ENCODE peak calls at places on chromosome 3, in eight cellular contexts. One of them, this sample, is unnamed.

GRCh38 chr3:129399895-129400357 is 28.5 kb downstream of the EFCAB12 start:
- DNase-seq in HCT116: peak
- DNase-seq in OCI-LY7: no peak
- DNase-seq in GM23338: no peak
- DNase-seq in MM.1S: no peak
- DNase-seq in PC-3: peak
- DNase-seq in hepatocyte: no peak
- DNase-seq in SK-N-SH: no peak
- DNase-seq in this sample: no peak

GRCh38 chr3:170599083-170599482 is 13.2 kb upstream of the SLC7A14 start:
- DNase-seq in HCT116: no peak
- DNase-seq in OCI-LY7: no peak
- DNase-seq in GM23338: no peak
- DNase-seq in MM.1S: no peak
- DNase-seq in PC-3: no peak
- DNase-seq in hepatocyte: no peak
- DNase-seq in SK-N-SH: no peak
- DNase-seq in this sample: no peak

GRCh38 chr3:94735354-94735753 is 672.5 kb downstream of the NSUN3 start:
- DNase-seq in HCT116: no peak
- DNase-seq in OCI-LY7: no peak
- DNase-seq in GM23338: no peak
- DNase-seq in MM.1S: no peak
- DNase-seq in PC-3: peak
- DNase-seq in hepatocyte: no peak
- DNase-seq in SK-N-SH: no peak
- DNase-seq in this sample: no peak

GRCh38 chr3:179768080-179768479 is 115.2 kb downstream of the USP13 start:
- DNase-seq in HCT116: no peak
- DNase-seq in OCI-LY7: no peak
- DNase-seq in GM23338: peak
- DNase-seq in MM.1S: no peak
- DNase-seq in PC-3: peak
- DNase-seq in hepatocyte: peak
- DNase-seq in SK-N-SH: peak
- DNase-seq in this sample: peak

GRCh38 chr3:193831495-193832455 is 238.8 kb downstream of the OPA1 start:
- DNase-seq in HCT116: no peak
- DNase-seq in OCI-LY7: peak
- DNase-seq in GM23338: no peak
- DNase-seq in MM.1S: peak
- DNase-seq in PC-3: no peak
- DNase-seq in hepatocyte: no peak
- DNase-seq in SK-N-SH: no peak
- DNase-seq in this sample: no peak

GRCh38 chr3:128498127-128498626 is 5.2 kb upstream of the GATA2 start:
- DNase-seq in HCT116: no peak
- DNase-seq in OCI-LY7: no peak
- DNase-seq in GM23338: no peak
- DNase-seq in MM.1S: no peak
- DNase-seq in PC-3: no peak
- DNase-seq in hepatocyte: no peak
- DNase-seq in SK-N-SH: no peak
- DNase-seq in this sample: no peak

GRCh38 chr3:121436641-121437040 is 109.1 kb downstream of the POLQ start:
- DNase-seq in HCT116: no peak
- DNase-seq in OCI-LY7: no peak
- DNase-seq in GM23338: no peak
- DNase-seq in MM.1S: no peak
- DNase-seq in PC-3: peak
- DNase-seq in hepatocyte: no peak
- DNase-seq in SK-N-SH: no peak
- DNase-seq in this sample: no peak

GRCh38 chr3:142691527-142691926 is 32.3 kb upstream of the TRPC1 start:
- DNase-seq in HCT116: no peak
- DNase-seq in OCI-LY7: no peak
- DNase-seq in GM23338: no peak
- DNase-seq in MM.1S: no peak
- DNase-seq in PC-3: no peak
- DNase-seq in hepatocyte: no peak
- DNase-seq in SK-N-SH: no peak
- DNase-seq in this sample: no peak

GRCh38 chr3:12956316-12956660 is 114.9 kb upstream of the RPL32 start:
- DNase-seq in HCT116: no peak
- DNase-seq in OCI-LY7: no peak
- DNase-seq in GM23338: no peak
- DNase-seq in MM.1S: no peak
- DNase-seq in PC-3: no peak
- DNase-seq in hepatocyte: no peak
- DNase-seq in SK-N-SH: no peak
- DNase-seq in this sample: no peak

GRCh38 chr3:112815981-112816380 is 30.7 kb downstream of the CD200R1L start:
- DNase-seq in HCT116: no peak
- DNase-seq in OCI-LY7: no peak
- DNase-seq in GM23338: no peak
- DNase-seq in MM.1S: no peak
- DNase-seq in PC-3: peak
- DNase-seq in hepatocyte: no peak
- DNase-seq in SK-N-SH: no peak
- DNase-seq in this sample: no peak

GRCh38 chr3:48885753-48886152 is 12.9 kb downstream of the SLC25A20 start:
- DNase-seq in HCT116: no peak
- DNase-seq in OCI-LY7: no peak
- DNase-seq in GM23338: no peak
- DNase-seq in MM.1S: no peak
- DNase-seq in PC-3: no peak
- DNase-seq in hepatocyte: no peak
- DNase-seq in SK-N-SH: no peak
- DNase-seq in this sample: no peak

DNA sequence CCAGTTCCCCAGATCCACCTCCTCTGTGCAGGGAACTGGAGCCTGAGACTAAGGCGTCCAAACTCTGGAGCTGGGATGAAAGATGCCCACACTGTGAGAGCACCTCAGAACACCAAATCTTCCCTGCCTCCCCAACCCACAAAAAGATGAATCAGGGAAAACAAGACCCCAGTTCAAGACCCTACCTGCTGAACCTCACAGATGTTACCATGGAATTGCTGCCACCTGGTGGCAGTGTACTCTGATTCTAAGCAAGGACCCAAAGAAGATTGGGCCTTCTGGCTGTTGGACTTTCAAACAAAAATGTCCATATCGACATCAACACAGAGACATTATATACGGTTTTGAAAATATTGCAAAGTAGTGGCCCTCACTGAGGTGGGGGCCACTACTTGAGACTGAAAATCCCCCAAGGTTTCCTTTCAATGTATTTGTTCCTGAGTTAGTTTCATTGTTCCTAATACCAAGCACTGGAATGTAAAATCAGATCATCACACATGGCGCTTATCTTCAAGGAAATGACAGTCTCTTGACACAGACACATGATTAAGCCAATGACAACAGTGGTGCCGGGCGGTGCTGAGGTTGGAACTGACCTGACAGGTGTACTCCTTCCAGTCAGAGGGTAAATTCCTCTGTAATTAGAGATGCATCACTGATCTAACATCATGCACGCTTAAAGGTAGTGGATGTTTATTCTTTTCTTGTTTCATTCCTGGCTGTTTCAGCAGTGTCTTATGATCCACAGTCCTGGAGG is 67.6 kb downstream of the SLC6A11 start:
- DNase-seq in HCT116: peak
- DNase-seq in OCI-LY7: peak
- DNase-seq in GM23338: peak
- DNase-seq in MM.1S: no peak
- DNase-seq in PC-3: peak
- DNase-seq in hepatocyte: peak
- DNase-seq in SK-N-SH: peak
- DNase-seq in this sample: peak
- TF ChIP-seq CTCF in HCT116: peak
- TF ChIP-seq CTCF in OCI-LY7: peak
- TF ChIP-seq CTCF in GM23338: peak
- TF ChIP-seq CTCF in MM.1S: peak
- TF ChIP-seq CTCF in PC-3: peak
- TF ChIP-seq CTCF in hepatocyte: peak
- TF ChIP-seq CTCF in SK-N-SH: peak
- TF ChIP-seq CTCF in this sample: peak

GRCh38 chr3:107829185-107829584 is 261.6 kb downstream of the CD47 start:
- DNase-seq in HCT116: no peak
- DNase-seq in OCI-LY7: no peak
- DNase-seq in GM23338: no peak
- DNase-seq in MM.1S: no peak
- DNase-seq in PC-3: no peak
- DNase-seq in hepatocyte: no peak
- DNase-seq in SK-N-SH: no peak
- DNase-seq in this sample: no peak
- H3K4me2 ChIP-seq in HCT116: no peak
- H3K4me2 ChIP-seq in OCI-LY7: no peak
- H3K4me2 ChIP-seq in GM23338: no peak
- H3K4me2 ChIP-seq in MM.1S: no peak
- H3K4me2 ChIP-seq in PC-3: no peak
- H3K4me2 ChIP-seq in hepatocyte: no peak
- H3K4me2 ChIP-seq in SK-N-SH: no peak
- H3K4me2 ChIP-seq in this sample: no peak

GRCh38 chr3:45841380-45841700 is 579 bp downstream of the LZTFL1 start:
- DNase-seq in HCT116: no peak
- DNase-seq in OCI-LY7: peak
- DNase-seq in GM23338: peak
- DNase-seq in MM.1S: peak
- DNase-seq in PC-3: peak
- DNase-seq in hepatocyte: peak
- DNase-seq in SK-N-SH: no peak
- DNase-seq in this sample: peak
- TF ChIP-seq EZH2phosphoT487 in HCT116: no peak
- TF ChIP-seq EZH2phosphoT487 in OCI-LY7: no peak
- TF ChIP-seq EZH2phosphoT487 in GM23338: no peak
- TF ChIP-seq EZH2phosphoT487 in MM.1S: no peak
- TF ChIP-seq EZH2phosphoT487 in PC-3: no peak
- TF ChIP-seq EZH2phosphoT487 in hepatocyte: no peak
- TF ChIP-seq EZH2phosphoT487 in SK-N-SH: no peak
- TF ChIP-seq EZH2phosphoT487 in this sample: no peak

DNA sequence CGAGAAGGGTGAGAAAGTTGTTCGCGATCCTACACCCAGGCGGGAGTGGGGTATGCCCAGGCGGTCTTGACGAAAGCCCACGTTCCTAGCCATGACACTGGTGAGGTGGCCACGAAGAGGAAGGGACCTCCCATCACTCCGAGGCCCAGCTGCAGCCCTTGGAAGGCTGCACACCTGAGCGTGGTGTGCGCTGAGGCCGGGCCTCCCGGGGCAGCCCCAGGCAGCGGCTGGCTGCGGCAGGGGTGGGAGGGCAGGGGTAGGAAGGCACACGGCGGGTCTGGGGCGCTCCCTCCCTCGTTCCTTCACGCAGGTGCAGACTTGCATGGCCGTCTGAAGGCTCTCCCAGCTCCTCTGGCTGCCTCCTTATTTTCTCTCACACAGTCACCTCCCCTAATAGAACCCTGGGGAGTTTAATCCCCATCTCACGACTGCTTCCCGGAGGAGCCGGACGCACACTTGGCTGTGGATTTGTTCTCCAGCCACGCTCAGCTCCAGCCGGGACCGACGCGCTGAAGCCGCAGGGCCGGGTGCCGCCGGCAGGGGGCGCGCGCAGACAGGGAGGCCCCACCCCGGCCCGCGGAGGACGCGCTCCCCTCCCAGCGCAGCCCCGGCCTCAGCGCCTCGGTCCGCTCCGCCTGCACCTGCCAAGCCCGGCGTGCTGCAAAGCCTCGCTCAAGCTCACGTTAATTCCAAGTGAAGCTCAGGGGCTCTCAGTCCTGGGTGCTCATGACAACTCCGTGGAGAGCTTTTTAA is 37.8 kb upstream of the MUC4 start:
- DNase-seq in HCT116: no peak
- DNase-seq in OCI-LY7: no peak
- DNase-seq in GM23338: no peak
- DNase-seq in MM.1S: no peak
- DNase-seq in PC-3: peak
- DNase-seq in hepatocyte: no peak
- DNase-seq in SK-N-SH: no peak
- DNase-seq in this sample: no peak
- TF ChIP-seq CTCF in HCT116: no peak
- TF ChIP-seq CTCF in OCI-LY7: no peak
- TF ChIP-seq CTCF in GM23338: no peak
- TF ChIP-seq CTCF in MM.1S: no peak
- TF ChIP-seq CTCF in PC-3: peak
- TF ChIP-seq CTCF in hepatocyte: no peak
- TF ChIP-seq CTCF in SK-N-SH: no peak
- TF ChIP-seq CTCF in this sample: no peak

GRCh38 chr3:31167666-31168065 is 273.2 kb upstream of the GADL1 start:
- DNase-seq in HCT116: no peak
- DNase-seq in OCI-LY7: no peak
- DNase-seq in GM23338: no peak
- DNase-seq in MM.1S: no peak
- DNase-seq in PC-3: no peak
- DNase-seq in hepatocyte: no peak
- DNase-seq in SK-N-SH: no peak
- DNase-seq in this sample: no peak

GRCh38 chr3:31174055-31174454 is 279.6 kb upstream of the GADL1 start:
- DNase-seq in HCT116: no peak
- DNase-seq in OCI-LY7: no peak
- DNase-seq in GM23338: no peak
- DNase-seq in MM.1S: no peak
- DNase-seq in PC-3: no peak
- DNase-seq in hepatocyte: no peak
- DNase-seq in SK-N-SH: no peak
- DNase-seq in this sample: no peak

GRCh38 chr3:31173118-31173718 is 278.8 kb upstream of the GADL1 start:
- DNase-seq in HCT116: no peak
- DNase-seq in OCI-LY7: no peak
- DNase-seq in GM23338: no peak
- DNase-seq in MM.1S: no peak
- DNase-seq in PC-3: no peak
- DNase-seq in hepatocyte: no peak
- DNase-seq in SK-N-SH: no peak
- DNase-seq in this sample: no peak

GRCh38 chr3:31172336-31172735 is 277.9 kb upstream of the GADL1 start:
- DNase-seq in HCT116: no peak
- DNase-seq in OCI-LY7: no peak
- DNase-seq in GM23338: no peak
- DNase-seq in MM.1S: no peak
- DNase-seq in PC-3: no peak
- DNase-seq in hepatocyte: no peak
- DNase-seq in SK-N-SH: no peak
- DNase-seq in this sample: no peak

DNA sequence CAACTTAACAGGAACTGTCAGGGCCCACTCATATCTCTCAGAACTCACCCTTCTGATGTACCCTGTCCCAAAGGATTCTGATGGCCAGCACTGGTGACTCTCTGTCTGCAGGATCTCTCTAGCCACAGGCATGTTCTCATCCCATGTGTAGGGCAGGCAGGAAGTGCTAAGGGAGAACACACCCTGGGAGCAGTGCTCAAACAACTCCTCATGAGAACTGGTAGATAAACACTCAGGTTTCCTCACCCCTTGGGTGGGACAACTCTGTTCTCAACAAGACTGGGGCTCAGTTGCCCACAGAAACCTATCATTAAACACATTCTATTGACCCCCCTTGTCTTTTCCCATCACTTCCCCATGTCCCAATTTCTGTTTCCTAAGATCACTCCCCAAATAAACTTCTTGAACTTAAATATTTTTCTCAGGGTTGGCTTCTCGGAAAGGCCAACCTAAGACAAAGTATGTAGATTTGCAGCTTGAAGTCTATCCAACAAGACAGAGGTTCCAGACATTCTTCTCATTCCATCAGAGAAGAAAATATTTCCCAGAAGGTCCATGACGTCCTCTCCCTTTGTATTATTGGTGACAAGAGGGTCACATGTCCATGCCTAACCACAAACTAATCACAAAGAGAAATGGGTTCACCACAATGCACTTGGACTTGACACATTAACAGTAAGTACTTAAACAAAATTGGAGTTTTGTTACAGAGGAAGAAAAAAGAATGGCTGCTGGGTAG is 276.6 kb upstream of the GADL1 start:
- DNase-seq in HCT116: no peak
- DNase-seq in OCI-LY7: no peak
- DNase-seq in GM23338: no peak
- DNase-seq in MM.1S: no peak
- DNase-seq in PC-3: no peak
- DNase-seq in hepatocyte: no peak
- DNase-seq in SK-N-SH: no peak
- DNase-seq in this sample: no peak
- H3K4me2 ChIP-seq in HCT116: no peak
- H3K4me2 ChIP-seq in OCI-LY7: no peak
- H3K4me2 ChIP-seq in GM23338: no peak
- H3K4me2 ChIP-seq in MM.1S: no peak
- H3K4me2 ChIP-seq in PC-3: no peak
- H3K4me2 ChIP-seq in hepatocyte: no peak
- H3K4me2 ChIP-seq in SK-N-SH: no peak
- H3K4me2 ChIP-seq in this sample: no peak